ENCODE peak calls at places on chromosomes 3 and 15, in seven cellular contexts. K is tibial artery; Q is endothelial cell; Z is thoracic aorta; C is SK-MEL-5; F is activated gamma-delta T cell treated with Interleukin-2 at 50 U/mL for 16 hours; M is activated CD4-positive, alpha-beta T cell treated with anti-CD3 and anti-CD28 coated beads for 24 hours. S is an unnamed sample.

GRCh38 chr3:164903820-164904451 is 174.4 kb downstream of the SI start:
- DNase-seq in K (no peak), Q (no peak), Z (no peak), C (peak; percentile 74), F (no peak), M (no peak), S (no peak)

GRCh38 chr3:170792511-170792910 is 77.5 kb downstream of the RPL22L1 start:
- DNase-seq in K (no peak), Q (no peak), Z (no peak), C (peak; percentile 38), F (no peak), M (no peak), S (no peak)

GRCh38 chr3:82093641-82094040 is 332.2 kb upstream of the GBE1 start:
- DNase-seq in K (no peak), Q (no peak), Z (no peak), C (no peak), F (no peak), M (no peak), S (no peak)

GRCh38 chr3:123338021-123338619 is 110.8 kb downstream of the ADCY5 start:
- DNase-seq in K (peak; percentile 45), Q (no peak), Z (no peak), C (no peak), F (no peak), M (no peak), S (no peak)

GRCh38 chr3:142929890-142930289 is 33.6 kb downstream of the PAQR9 start:
- DNase-seq in K (no peak), Q (no peak), Z (no peak), C (no peak), F (no peak), M (no peak), S (no peak)

GRCh38 chr3:179196098-179196497 is 47.9 kb downstream of the PIK3CA start:
- DNase-seq in K (no peak), Q (no peak), Z (no peak), C (no peak), F (peak; percentile 21), M (no peak), S (peak; percentile 39)

GRCh38 chr3:27594096-27594690 is 110.0 kb upstream of the SLC4A7 start:
- DNase-seq in K (no peak), Q (no peak), Z (no peak), C (no peak), F (no peak), M (no peak), S (no peak)

GRCh38 chr3:131743126-131743525 is 240.4 kb upstream of the MRPL3 start:
- DNase-seq in K (no peak), Q (no peak), Z (no peak), C (no peak), F (no peak), M (no peak), S (no peak)

GRCh38 chr3:191922570-191922969 is 461.6 kb downstream of the PYDC2 start:
- DNase-seq in K (no peak), Q (no peak), Z (no peak), C (no peak), F (no peak), M (no peak), S (no peak)

GRCh38 chr15:78907577-78907976 is 34.9 kb downstream of the MORF4L1 start:
- DNase-seq in K (no peak), Q (peak; percentile 48), Z (no peak), C (peak; percentile 49), F (no peak), M (no peak), S (no peak)

GRCh38 chr3:77815467-77815866 is 775.6 kb downstream of the ROBO2 start:
- DNase-seq in K (no peak), Q (peak; percentile 33), Z (no peak), C (peak; percentile 50), F (no peak), M (no peak), S (no peak)

GRCh38 chr3:48739955-48740823 is 23.2 kb upstream of the IP6K2 start:
- DNase-seq in K (peak; percentile 94), Q (peak; percentile 80), Z (peak; percentile 58), C (peak; percentile 89), F (peak; percentile 38), M (peak; percentile 24), S (peak; percentile 54)

GRCh38 chr15:69451951-69452701 is 492 bp upstream of the RPLP1 start:
- DNase-seq in K (no peak), Q (no peak), Z (no peak), C (peak; percentile 28), F (no peak), M (no peak), S (no peak)

GRCh38 chr3:185988080-185988815 is 50.4 kb upstream of the TRA2B start:
- DNase-seq in K (no peak), Q (no peak), Z (no peak), C (no peak), F (no peak), M (no peak), S (no peak)

GRCh38 chr3:172562881-172563835 is 39.9 kb upstream of the TNFSF10 start:
- DNase-seq in K (no peak), Q (peak; percentile 18), Z (no peak), C (peak; percentile 44), F (no peak), M (peak; percentile 17), S (peak; percentile 90)

GRCh38 chr3:78101363-78101762 is 1061.5 kb downstream of the ROBO2 start:
- DNase-seq in K (no peak), Q (no peak), Z (no peak), C (no peak), F (no peak), M (no peak), S (no peak)

GRCh38 chr3:194598771-194599557 is 34.3 kb downstream of the TMEM44 start:
- DNase-seq in K (no peak), Q (no peak), Z (no peak), C (no peak), F (no peak), M (no peak), S (no peak)

GRCh38 chr15:32908135-32908801 is 190.5 kb downstream of the GREM1 start:
- DNase-seq in K (no peak), Q (no peak), Z (no peak), C (no peak), F (no peak), M (no peak), S (no peak)

GRCh38 chr3:124834723-124835718 is 52.1 kb downstream of the ITGB5 start:
- DNase-seq in K (peak; percentile 79), Q (peak; percentile 27), Z (no peak), C (no peak), F (peak; percentile 40), M (peak; percentile 10), S (peak; percentile 79)

GRCh38 chr3:195274259-195274966 is 3.5 kb upstream of the XXYLT1 start:
- DNase-seq in K (no peak), Q (no peak), Z (no peak), C (no peak), F (no peak), M (no peak), S (no peak)

GRCh38 chr3:38316356-38317185 is 30.0 kb upstream of the XYLB start:
- DNase-seq in K (no peak), Q (no peak), Z (no peak), C (no peak), F (no peak), M (no peak), S (no peak)

GRCh38 chr15:32029862-32030781 is at the start of gene CHRNA7:
- DNase-seq in K (no peak), Q (peak; percentile 72), Z (no peak), C (peak; percentile 68), F (no peak), M (no peak), S (peak; percentile 15)

GRCh38 chr3:15307580-15307979 is 24.8 kb downstream of the SH3BP5 start:
- DNase-seq in K (peak; percentile 61), Q (no peak), Z (no peak), C (no peak), F (no peak), M (no peak), S (no peak)

GRCh38 chr3:192861972-192862371 is 55.7 kb downstream of the MB21D2 start:
- DNase-seq in K (no peak), Q (no peak), Z (no peak), C (no peak), F (no peak), M (no peak), S (no peak)

GRCh38 chr3:194384156-194384555 is 14.6 kb upstream of the LRRC15 start:
- DNase-seq in K (peak; percentile 46), Q (no peak), Z (no peak), C (no peak), F (no peak), M (no peak), S (no peak)

GRCh38 chr3:10950476-10951294 is 41.9 kb upstream of the SLC6A1 start:
- DNase-seq in K (no peak), Q (peak; percentile 37), Z (no peak), C (peak; percentile 70), F (no peak), M (no peak), S (peak; percentile 37)

GRCh38 chr3:126416943-126417342 is 22.2 kb downstream of the CFAP100 start:
- DNase-seq in K (no peak), Q (no peak), Z (no peak), C (no peak), F (no peak), M (no peak), S (no peak)

GRCh38 chr3:33278106-33278672 is 947 bp downstream of the FBXL2 start:
- DNase-seq in K (no peak), Q (no peak), Z (no peak), C (no peak), F (no peak), M (no peak), S (peak; percentile 52)

GRCh38 chr15:68379058-68379758 is 52.8 kb downstream of the ITGA11 start:
- DNase-seq in K (peak; percentile 40), Q (no peak), Z (no peak), C (no peak), F (no peak), M (no peak), S (no peak)

GRCh38 chr15:59203026-59203425 is 3.6 kb upstream of the LDHAL6B start:
- DNase-seq in K (no peak), Q (no peak), Z (no peak), C (no peak), F (no peak), M (no peak), S (no peak)

GRCh38 chr15:67080118-67080899 is 14.9 kb downstream of the SMAD3 start:
- DNase-seq in K (peak; percentile 76), Q (no peak), Z (no peak), C (peak; percentile 30), F (no peak), M (no peak), S (peak; percentile 66)

GRCh38 chr15:99536422-99537033 is 29.3 kb upstream of the MEF2A start:
- DNase-seq in K (peak; percentile 90), Q (no peak), Z (peak; percentile 67), C (peak; percentile 21), F (no peak), M (no peak), S (peak; percentile 68)

GRCh38 chr15:31222769-31223345 is 103.8 kb upstream of the KLF13 start:
- DNase-seq in K (no peak), Q (no peak), Z (no peak), C (no peak), F (no peak), M (no peak), S (no peak)

GRCh38 chr3:33401781-33402180 is 38.4 kb downstream of the UBP1 start:
- DNase-seq in K (no peak), Q (no peak), Z (no peak), C (no peak), F (no peak), M (no peak), S (no peak)